ENCODE peak calls at places on chromosomes 13 and 19, in six cellular contexts. X, A, L, T, I and P are unnamed samples.

GRCh38 chr13:109385161-109385560 is 401.2 kb downstream of the IRS2 start:
- DNase-seq in X (no peak), A (no peak), L (no peak), T (no peak), I (peak), P (no peak)

GRCh38 chr19:38218204-38218603 is 5.8 kb downstream of the DPF1 start:
- DNase-seq in X (no peak), A (no peak), L (no peak), T (no peak), I (no peak), P (no peak)

GRCh38 chr19:40806385-40807146 is 7.6 kb downstream of the EGLN2 start:
- DNase-seq in X (peak), A (peak), L (peak), T (peak), I (no peak), P (peak)

GRCh38 chr13:73870970-73871935 is 263.0 kb downstream of the KLF12 start:
- DNase-seq in X (peak), A (peak), L (no peak), T (no peak), I (no peak), P (no peak)

GRCh38 chr19:10551698-10552301 is 8.1 kb downstream of the ATG4D start:
- DNase-seq in X (no peak), A (no peak), L (no peak), T (no peak), I (no peak), P (peak)

GRCh38 chr13:95660981-95661581 is 15.9 kb upstream of the DNAJC3 start:
- DNase-seq in X (no peak), A (no peak), L (no peak), T (no peak), I (peak), P (no peak)

GRCh38 chr19:50025794-50026549 is at the start of gene ZNF473:
- DNase-seq in X (peak), A (peak), L (peak), T (peak), I (peak), P (no peak)

GRCh38 chr19:55082023-55082851 is 6.6 kb downstream of the EPS8L1 start:
- DNase-seq in X (no peak), A (peak), L (no peak), T (no peak), I (no peak), P (no peak)

GRCh38 chr13:101384929-101385328 is 31.4 kb downstream of the NALCN start:
- DNase-seq in X (no peak), A (no peak), L (no peak), T (no peak), I (no peak), P (no peak)

GRCh38 chr13:113044431-113045114 is 61.0 kb upstream of the F7 start:
- DNase-seq in X (no peak), A (no peak), L (peak), T (no peak), I (no peak), P (peak)

GRCh38 chr19:49142866-49143335 is 12.3 kb downstream of the HRC start:
- DNase-seq in X (no peak), A (peak), L (peak), T (peak), I (peak), P (peak)